ENCODE peak calls at places on chromosomes 6 and 20, in eight cellular contexts. L is heart left ventricle, R is Calu3, E is cardiac muscle cell, A is HL-60, W is neural progenitor cell, Z is AG09309, C is nephron progenitor cell. Q is an unnamed sample.

GRCh38 chr20:59087829-59088433 is 45.3 kb upstream of the PRELID3B start:
- DNase-seq in L (peak; percentile 82), R (peak; percentile 93), E (peak; percentile 78), A (peak; percentile 68), W (peak; percentile 86), Z (no peak), C (peak; percentile 86), Q (peak; percentile 65)

GRCh38 chr6:116387374-116387773 is 16.6 kb downstream of the DSE start:
- DNase-seq in L (no peak), R (peak; percentile 50), E (no peak), A (peak; percentile 39), W (no peak), Z (no peak), C (no peak), Q (peak; percentile 81)

GRCh38 chr6:25537349-25538018 is 114.5 kb upstream of the SCGN start:
- DNase-seq in L (no peak), R (no peak), E (no peak), A (no peak), W (no peak), Z (no peak), C (no peak), Q (peak; percentile 3)

GRCh38 chr6:11462742-11463414 is 74.7 kb upstream of the TMEM170B start:
- DNase-seq in L (no peak), R (no peak), E (no peak), A (no peak), W (no peak), Z (no peak), C (no peak), Q (peak; percentile 11)

GRCh38 chr6:45990162-45990561 is 25.5 kb downstream of the CLIC5 start:
- DNase-seq in L (no peak), R (no peak), E (no peak), A (no peak), W (no peak), Z (no peak), C (no peak), Q (no peak)

GRCh38 chr6:74677463-74677862 is 528.4 kb downstream of the COL12A1 start:
- DNase-seq in L (no peak), R (no peak), E (no peak), A (no peak), W (no peak), Z (no peak), C (no peak), Q (no peak)

GRCh38 chr6:66556936-66557335 is 849.9 kb upstream of the EYS start:
- DNase-seq in L (no peak), R (no peak), E (no peak), A (no peak), W (no peak), Z (no peak), C (no peak), Q (no peak)

GRCh38 chr20:32707691-32708581 is 34.2 kb upstream of the C20orf203 start:
- DNase-seq in L (no peak), R (no peak), E (no peak), A (no peak), W (no peak), Z (peak; percentile 14), C (no peak), Q (no peak)

GRCh38 chr20:48064929-48065328 is 279.6 kb upstream of the SULF2 start:
- DNase-seq in L (no peak), R (no peak), E (no peak), A (no peak), W (no peak), Z (peak; percentile 83), C (no peak), Q (peak; percentile 73)

GRCh38 chr6:19322691-19323470 is 514.3 kb upstream of the ID4 start:
- DNase-seq in L (no peak), R (no peak), E (no peak), A (no peak), W (no peak), Z (peak; percentile 74), C (no peak), Q (no peak)
- TF ChIP-seq CTCF in L (no peak), R (no peak), E (peak; percentile 19), A (no peak), W (no peak), Z (peak; percentile 16), C (no peak), Q (peak; percentile 3)

DNA sequence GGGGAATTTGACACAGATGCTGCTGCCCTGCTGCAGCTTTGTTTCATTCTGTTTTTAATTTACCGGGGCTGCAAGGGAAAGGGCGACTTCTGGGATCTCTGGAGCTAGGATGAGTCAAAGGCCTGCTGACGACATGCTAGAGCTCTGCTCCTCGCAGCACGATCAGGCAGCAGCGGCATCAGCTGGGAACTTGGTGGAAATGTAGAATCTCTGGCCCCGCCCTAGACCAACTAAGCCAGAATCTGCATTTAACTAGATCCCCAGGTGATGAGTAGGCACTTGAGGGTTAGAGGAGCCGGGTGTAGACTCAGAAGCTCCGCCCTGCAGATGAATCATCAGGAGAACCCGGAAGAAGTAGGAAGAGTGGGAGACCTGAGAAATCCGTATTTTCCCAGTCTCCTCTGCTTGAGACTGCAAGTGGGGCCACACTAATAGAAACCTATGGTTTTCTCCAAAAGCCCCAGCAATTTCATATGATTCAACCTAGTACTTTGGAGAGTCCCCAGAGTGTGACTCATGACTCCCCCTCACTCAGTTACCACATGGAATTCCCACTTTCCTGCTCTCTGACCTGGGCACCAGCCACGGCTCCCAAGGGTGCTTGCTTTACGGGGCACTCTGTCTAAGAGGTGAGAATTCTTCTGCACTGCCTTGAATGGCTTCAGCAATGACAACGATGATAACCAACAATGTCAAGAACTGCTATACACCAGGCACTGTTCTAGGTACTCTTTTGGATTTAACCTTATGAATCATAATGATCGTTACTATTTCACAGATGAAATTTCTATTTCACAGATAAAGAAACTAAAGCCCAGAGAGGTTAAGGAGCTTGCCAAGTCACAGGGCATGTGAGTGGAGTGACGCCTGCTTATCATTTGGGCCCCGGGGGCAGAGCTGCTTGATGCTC is 18.1 kb downstream of the TUBB2B start:
- DNase-seq in L (peak; percentile 27), R (peak; percentile 76), E (peak; percentile 68), A (no peak), W (peak; percentile 62), Z (peak; percentile 95), C (no peak), Q (peak; percentile 98)
- TF ChIP-seq CTCF in L (no peak), R (no peak), E (peak; percentile 35), A (no peak), W (no peak), Z (peak; percentile 42), C (no peak), Q (peak; percentile 22)

DNA sequence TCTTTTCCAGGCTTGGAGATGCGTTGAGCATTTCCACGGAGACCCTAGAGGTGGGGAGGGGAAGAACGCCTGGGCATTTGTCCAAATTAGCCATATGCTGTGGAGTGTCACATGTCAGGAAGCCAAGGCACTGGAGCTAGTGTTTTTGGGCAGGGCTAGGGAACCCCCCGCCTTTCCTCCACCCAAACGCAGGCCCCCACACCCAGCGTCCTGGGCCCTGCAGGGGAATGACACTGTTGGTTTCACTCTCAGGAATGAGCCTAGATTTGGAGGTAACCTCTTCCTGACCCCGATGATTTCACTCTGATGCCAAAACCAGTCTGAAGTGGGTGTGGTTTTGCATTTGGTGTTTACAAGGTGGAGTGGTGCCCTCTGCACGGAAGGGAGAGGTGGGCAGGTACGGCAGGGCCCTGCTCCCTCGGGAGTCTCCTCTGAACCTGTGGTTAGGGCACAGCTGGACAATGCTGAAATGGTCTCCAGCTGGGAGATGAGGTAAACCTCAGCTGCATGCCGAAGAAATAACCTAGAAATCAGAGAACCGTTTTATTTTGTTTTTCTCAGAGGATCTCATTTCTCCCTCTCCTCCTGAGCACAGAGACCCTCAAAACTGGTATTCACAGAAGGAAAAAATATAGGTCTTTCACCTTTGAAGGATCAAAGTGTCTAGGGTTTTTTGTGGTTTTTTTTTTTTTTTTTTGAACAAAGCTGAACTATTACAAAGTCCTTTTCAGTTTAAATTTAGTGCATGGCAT is 29.6 kb downstream of the MTHFD1L start:
- DNase-seq in L (peak; percentile 27), R (peak; percentile 41), E (peak; percentile 33), A (no peak), W (peak; percentile 13), Z (no peak), C (no peak), Q (peak; percentile 39)
- TF ChIP-seq CTCF in L (no peak), R (no peak), E (no peak), A (no peak), W (no peak), Z (no peak), C (no peak), Q (no peak)

GRCh38 chr6:111979633-111980032 is 74.3 kb upstream of the CCN6 start:
- DNase-seq in L (no peak), R (no peak), E (no peak), A (no peak), W (no peak), Z (no peak), C (no peak), Q (no peak)

GRCh38 chr6:111981441-111981840 is 72.5 kb upstream of the CCN6 start:
- DNase-seq in L (no peak), R (no peak), E (no peak), A (no peak), W (no peak), Z (no peak), C (no peak), Q (peak; percentile 63)

GRCh38 chr6:111980979-111981378 is 72.9 kb upstream of the CCN6 start:
- DNase-seq in L (peak; percentile 33), R (no peak), E (no peak), A (no peak), W (no peak), Z (no peak), C (no peak), Q (peak; percentile 36)

GRCh38 chr6:111980168-111980567 is 73.7 kb upstream of the CCN6 start:
- DNase-seq in L (peak; percentile 37), R (no peak), E (no peak), A (no peak), W (no peak), Z (no peak), C (no peak), Q (peak; percentile 65)

DNA sequence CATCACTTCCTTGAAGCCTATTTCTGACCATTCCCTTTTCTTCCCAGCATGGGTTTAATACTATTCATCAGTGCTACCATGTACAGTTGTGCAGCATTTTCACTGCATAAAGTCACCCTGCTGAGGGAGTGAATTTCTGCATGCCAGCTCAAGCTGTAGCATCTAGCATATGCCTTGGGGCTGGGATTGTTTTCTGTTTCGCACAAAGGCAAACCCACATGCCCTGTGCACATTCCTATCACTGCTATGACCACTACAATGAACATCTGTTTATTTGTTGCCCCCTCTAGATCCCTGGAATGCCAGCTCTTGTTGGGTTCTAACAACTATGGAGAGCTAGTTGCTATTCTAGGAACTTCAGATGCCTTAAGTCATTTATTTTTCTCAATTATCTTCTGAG is 75.1 kb upstream of the CCN6 start:
- DNase-seq in L (no peak), R (no peak), E (no peak), A (no peak), W (no peak), Z (no peak), C (no peak), Q (no peak)
- TF ChIP-seq CTCF in L (no peak), R (no peak), E (no peak), A (no peak), W (no peak), Z (no peak), C (no peak), Q (no peak)